ENCODE peak calls at places on chromosomes 2 and 18, in four cellular contexts. W is HAP-1, Y is heart left ventricle, T is fibroblast of lung. D is an unnamed sample.

GRCh38 chr2:65204461-65205230 is 23.0 kb upstream of the ACTR2 start:
- DNase-seq in W (no peak), Y (no peak), T (no peak), D (no peak)

GRCh38 chr2:204885747-204886146 is 340.5 kb downstream of the PARD3B start:
- DNase-seq in W (no peak), Y (no peak), T (no peak), D (no peak)

GRCh38 chr2:201204655-201205515 is 21.9 kb downstream of the CASP10 start:
- DNase-seq in W (no peak), Y (no peak), T (no peak), D (peak; percentile 61)

GRCh38 chr18:35513181-35513932 is 15.6 kb upstream of the INO80C start:
- DNase-seq in W (no peak), Y (peak; percentile 47), T (peak; percentile 86), D (no peak)

GRCh38 chr2:12702661-12703121 is 14.0 kb upstream of the TRIB2 start:
- DNase-seq in W (no peak), Y (no peak), T (peak; percentile 90), D (no peak)

GRCh38 chr2:88656690-88657089 is 29.4 kb upstream of the EIF2AK3 start:
- DNase-seq in W (no peak), Y (no peak), T (peak; percentile 72), D (no peak)

GRCh38 chr2:23496456-23496855 is 111.5 kb downstream of the KLHL29 start:
- DNase-seq in W (no peak), Y (no peak), T (no peak), D (no peak)

GRCh38 chr2:48474599-48475298 is 55.2 kb upstream of the STON1 start:
- DNase-seq in W (no peak), Y (no peak), T (no peak), D (no peak)

GRCh38 chr2:164706522-164706921 is 85.2 kb upstream of the GRB14 start:
- DNase-seq in W (no peak), Y (no peak), T (peak; percentile 83), D (peak; percentile 70)

GRCh38 chr2:96954490-96954846 is 31.9 kb downstream of the FAM178B start:
- DNase-seq in W (peak; percentile 36), Y (no peak), T (peak; percentile 5), D (no peak)

GRCh38 chr2:164178835-164179470 is 442.3 kb downstream of the GRB14 start:
- DNase-seq in W (no peak), Y (no peak), T (peak; percentile 49), D (peak; percentile 25)

GRCh38 chr2:138267161-138267901 is 234.2 kb upstream of the SPOPL start:
- DNase-seq in W (no peak), Y (no peak), T (peak; percentile 86), D (peak; percentile 19)

GRCh38 chr18:32315881-32316280 is 126.0 kb downstream of the MEP1B start:
- DNase-seq in W (no peak), Y (no peak), T (peak; percentile 48), D (no peak)

GRCh38 chr2:65198737-65199136 is 28.9 kb upstream of the ACTR2 start:
- DNase-seq in W (no peak), Y (peak; percentile 26), T (peak; percentile 28), D (no peak)

GRCh38 chr18:21260621-21261020 is 18.6 kb downstream of the GREB1L start:
- DNase-seq in W (peak; percentile 94), Y (no peak), T (no peak), D (no peak)

GRCh38 chr2:11525762-11526161 is 8.1 kb upstream of the GREB1 start:
- DNase-seq in W (no peak), Y (no peak), T (no peak), D (no peak)

GRCh38 chr2:178005756-178006155 is 66.8 kb downstream of the PDE11A start:
- DNase-seq in W (no peak), Y (no peak), T (peak; percentile 34), D (no peak)

GRCh38 chr2:107824848-107825563 is 1.7 kb upstream of the RGPD4 start:
- DNase-seq in W (no peak), Y (no peak), T (no peak), D (no peak)

GRCh38 chr2:174602741-174603140 is 5.1 kb upstream of the WIPF1 start:
- DNase-seq in W (no peak), Y (no peak), T (no peak), D (no peak)

GRCh38 chr18:36532815-36533214 is 235.3 kb downstream of the FHOD3 start:
- DNase-seq in W (no peak), Y (no peak), T (no peak), D (no peak)

GRCh38 chr2:227460079-227460485 is 11.9 kb upstream of the AGFG1 start:
- DNase-seq in W (no peak), Y (no peak), T (peak; percentile 97), D (no peak)

GRCh38 chr18:57446322-57446721 is 11.1 kb downstream of the ONECUT2 start:
- DNase-seq in W (no peak), Y (no peak), T (no peak), D (no peak)

GRCh38 chr2:138959031-138959430 is 178.8 kb upstream of the NXPH2 start:
- DNase-seq in W (no peak), Y (no peak), T (no peak), D (no peak)

GRCh38 chr2:69395866-69396265 is 8.8 kb upstream of the GFPT1 start:
- DNase-seq in W (no peak), Y (no peak), T (no peak), D (no peak)

GRCh38 chr2:33131108-33131507 is 184.4 kb downstream of the LTBP1 start:
- DNase-seq in W (no peak), Y (no peak), T (peak; percentile 76), D (no peak)

GRCh38 chr2:71824436-71824835 is 323.2 kb downstream of the CYP26B1 start:
- DNase-seq in W (no peak), Y (no peak), T (no peak), D (no peak)

GRCh38 chr2:99431587-99432275 is 58.1 kb downstream of the REV1 start:
- DNase-seq in W (no peak), Y (no peak), T (no peak), D (no peak)

GRCh38 chr2:176583530-176584101 is 314.4 kb downstream of the MTX2 start:
- DNase-seq in W (no peak), Y (no peak), T (peak; percentile 84), D (no peak)

GRCh38 chr2:158816797-158817196 is 21.7 kb downstream of the DAPL1 start:
- DNase-seq in W (no peak), Y (no peak), T (no peak), D (no peak)

GRCh38 chr18:58174285-58174684 is 130.3 kb downstream of the NEDD4L start:
- DNase-seq in W (no peak), Y (no peak), T (no peak), D (no peak)

GRCh38 chr2:46780801-46781445 is 134.7 kb downstream of the MCFD2 start:
- DNase-seq in W (no peak), Y (peak; percentile 48), T (peak; percentile 57), D (no peak)

DNA sequence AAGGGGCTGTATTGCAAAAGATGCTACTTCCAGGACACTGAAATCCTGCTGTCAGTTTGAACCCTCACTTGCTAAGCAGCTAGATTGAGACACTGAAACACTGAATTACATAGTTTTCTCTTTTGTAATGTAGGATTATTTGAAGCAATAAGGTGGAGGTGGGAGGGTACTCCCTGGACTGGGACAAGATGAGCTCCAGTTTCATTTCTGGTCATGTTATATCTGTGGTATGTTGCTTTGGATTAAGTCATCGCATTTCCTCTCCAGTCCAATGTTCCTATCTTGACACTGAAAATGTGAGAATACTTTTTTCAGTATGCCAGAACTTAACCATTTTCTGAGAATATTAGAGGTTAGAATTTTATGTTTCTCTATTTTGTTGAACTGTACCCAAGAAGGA is 426.2 kb upstream of the MEX3C start:
- DNase-seq in W (no peak), Y (no peak), T (no peak), D (no peak)
- H3K4me3 ChIP-seq in W (no peak overlapping the region), Y (no peak overlapping the region), T (no peak overlapping the region), D (no peak overlapping the region)

GRCh38 chr2:233198026-233198425 is 53.4 kb upstream of the ATG16L1 start:
- DNase-seq in W (no peak), Y (no peak), T (no peak), D (no peak)
- H3K36me3 ChIP-seq in W (no peaks in the 10 kb centered on the region), Y (peaks cover 11% of the 10 kb centered on the region), T (no peaks in the 10 kb centered on the region), D (no peaks in the 10 kb centered on the region)

DNA sequence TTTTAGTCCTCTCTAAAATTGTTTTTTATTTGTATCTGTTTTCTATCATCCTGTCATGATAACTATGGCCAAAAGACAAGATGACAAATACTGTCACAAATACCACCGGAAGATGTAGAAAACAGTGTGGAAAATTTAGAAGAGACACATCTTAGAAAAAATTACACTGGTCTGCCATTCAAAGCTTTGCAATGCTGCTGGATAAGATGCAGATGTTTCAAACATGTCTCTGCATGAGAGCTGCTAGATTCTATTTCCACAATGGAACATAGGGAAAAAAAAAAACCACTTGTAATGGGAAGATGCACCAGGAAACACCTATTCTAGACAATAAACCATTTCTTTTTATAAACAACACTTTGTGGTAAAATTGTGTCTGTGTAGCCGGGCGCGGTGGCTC is 5.8 kb upstream of the TAF1B start:
- DNase-seq in W (no peak), Y (no peak), T (no peak), D (no peak)
- H3K4me3 ChIP-seq in W (no peak overlapping the region), Y (no peak overlapping the region), T (no peak overlapping the region), D (no peak overlapping the region)

DNA sequence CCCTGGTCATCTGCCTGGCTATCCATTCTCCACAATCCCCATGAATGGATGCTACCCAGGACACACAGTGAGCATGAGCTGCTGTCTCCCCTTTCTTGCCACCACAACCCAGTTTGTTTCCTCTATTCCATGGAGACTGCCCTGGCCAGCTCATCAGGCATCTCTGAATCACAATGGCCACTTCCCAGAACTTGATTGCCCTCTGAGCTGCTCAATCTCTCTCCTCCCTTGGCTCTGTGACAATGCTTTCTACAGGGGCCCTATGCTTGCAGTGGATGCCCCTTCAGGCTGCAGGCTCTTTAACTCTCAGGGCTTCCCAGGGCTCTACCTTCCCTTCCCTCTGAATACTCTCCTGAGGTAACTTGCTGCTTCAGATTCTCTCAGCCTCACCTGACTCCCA is 14.4 kb upstream of the SLC4A5 start:
- DNase-seq in W (no peak), Y (no peak), T (peak; percentile 12), D (no peak)
- H3K36me3 ChIP-seq in W (peaks cover 28% of the 10 kb centered on the region), Y (peaks cover 75% of the 10 kb centered on the region), T (peaks cover 9% of the 10 kb centered on the region), D (peaks cover 3% of the 10 kb centered on the region)

GRCh38 chr18:28127228-28127627 is 49.7 kb downstream of the CDH2 start:
- DNase-seq in W (no peak), Y (peak; percentile 58), T (no peak), D (no peak)
- H3K4me3 ChIP-seq in W (no peak overlapping the region), Y (no peak overlapping the region), T (no peak overlapping the region), D (no peak overlapping the region)

GRCh38 chr2:219436491-219436890 is 1.8 kb downstream of the SPEG start:
- DNase-seq in W (no peak), Y (no peak), T (no peak), D (no peak)

GRCh38 chr2:219434718-219435525 is at the start of gene SPEG:
- DNase-seq in W (no peak), Y (no peak), T (peak; percentile 23), D (no peak)

GRCh38 chr2:219434468-219434717 is 250 bp upstream of the SPEG start:
- DNase-seq in W (no peak), Y (no peak), T (no peak), D (no peak)

GRCh38 chr2:219437141-219437540 is 2.5 kb downstream of the SPEG start:
- DNase-seq in W (no peak), Y (no peak), T (no peak), D (no peak)

GRCh38 chr2:219435701-219436100 is 1.1 kb downstream of the SPEG start:
- DNase-seq in W (no peak), Y (no peak), T (no peak), D (no peak)
- H3K36me3 ChIP-seq in W (no peaks in the 10 kb centered on the region), Y (no peaks in the 10 kb centered on the region), T (no peaks in the 10 kb centered on the region), D (no peaks in the 10 kb centered on the region)